ENCODE peak calls at places on chromosomes 11 and 22, in seven cellular contexts. J is lower leg skin, C is endodermal cell, F is nephron progenitor cell, H is GM12865, V is lung, L is endothelial cell. O is an unnamed sample.

GRCh38 chr22:39463931-39464390 is 7.1 kb downstream of the MGAT3 start:
- DNase-seq in J (no peak), C (no peak), F (no peak), H (no peak), V (peak), L (no peak), O (no peak)

GRCh38 chr22:28111501-28111900 is 192.4 kb upstream of the PITPNB start:
- DNase-seq in J (no peak), C (no peak), F (no peak), H (no peak), V (no peak), L (no peak), O (no peak)

GRCh38 chr22:39543095-39543494 is 10.5 kb upstream of the RPS19BP1 start:
- DNase-seq in J (no peak), C (peak), F (peak), H (peak), V (no peak), L (peak), O (peak)

GRCh38 chr11:120061761-120062560 is 76.0 kb downstream of the TRIM29 start:
- DNase-seq in J (no peak), C (peak), F (peak), H (no peak), V (no peak), L (no peak), O (peak)

GRCh38 chr11:108886608-108887007 is 221.7 kb downstream of the DDX10 start:
- DNase-seq in J (no peak), C (no peak), F (no peak), H (no peak), V (no peak), L (no peak), O (no peak)

GRCh38 chr22:38177926-38178604 is 3.6 kb downstream of the PLA2G6 start:
- DNase-seq in J (peak), C (peak), F (no peak), H (peak), V (no peak), L (no peak), O (no peak)

GRCh38 chr11:127000991-127001390 is 421 bp upstream of the KIRREL3 start:
- DNase-seq in J (no peak), C (peak), F (peak), H (no peak), V (no peak), L (peak), O (no peak)

GRCh38 chr22:42313804-42314581 is 43.5 kb upstream of the TCF20 start:
- DNase-seq in J (no peak), C (peak), F (peak), H (peak), V (no peak), L (peak), O (peak)

GRCh38 chr22:48244388-48245118 is 1482.1 kb downstream of the TBC1D22A start:
- DNase-seq in J (no peak), C (peak), F (no peak), H (no peak), V (no peak), L (no peak), O (no peak)

GRCh38 chr11:119155733-119156492 is 7.1 kb downstream of the ABCG4 start:
- DNase-seq in J (no peak), C (peak), F (peak), H (peak), V (no peak), L (peak), O (no peak)

GRCh38 chr11:12845739-12846358 is 163.3 kb upstream of the RASSF10 start:
- DNase-seq in J (no peak), C (peak), F (peak), H (no peak), V (no peak), L (no peak), O (peak)

GRCh38 chr22:24029304-24029703 is 18.2 kb downstream of the CABIN1 start:
- DNase-seq in J (no peak), C (peak), F (no peak), H (no peak), V (no peak), L (no peak), O (no peak)

GRCh38 chr11:43582024-43582836 is 98.3 kb upstream of the HSD17B12 start:
- DNase-seq in J (no peak), C (peak), F (peak), H (no peak), V (no peak), L (no peak), O (no peak)

GRCh38 chr11:13000721-13001120 is 8.4 kb upstream of the RASSF10 start:
- DNase-seq in J (no peak), C (no peak), F (no peak), H (no peak), V (no peak), L (no peak), O (no peak)

GRCh38 chr22:41327124-41327523 is 25.8 kb downstream of the ZC3H7B start:
- DNase-seq in J (no peak), C (no peak), F (no peak), H (no peak), V (no peak), L (no peak), O (no peak)

GRCh38 chr22:38474003-38474607 is 6.2 kb downstream of the KDELR3 start:
- DNase-seq in J (no peak), C (peak), F (no peak), H (no peak), V (no peak), L (no peak), O (no peak)

GRCh38 chr11:62054484-62055121 is 69.2 kb upstream of the INCENP start:
- DNase-seq in J (no peak), C (peak), F (no peak), H (peak), V (peak), L (no peak), O (no peak)

GRCh38 chr11:70067591-70068341 is 10.4 kb upstream of the ANO1 start:
- DNase-seq in J (no peak), C (peak), F (no peak), H (no peak), V (peak), L (peak), O (peak)

GRCh38 chr22:37501176-37501609 is 15.0 kb upstream of the MFNG start:
- DNase-seq in J (no peak), C (no peak), F (no peak), H (no peak), V (no peak), L (no peak), O (no peak)

GRCh38 chr11:77151804-77152513 is 23.9 kb downstream of the MYO7A start:
- DNase-seq in J (no peak), C (no peak), F (no peak), H (no peak), V (no peak), L (no peak), O (no peak)

GRCh38 chr22:50012201-50013181 is at the start of gene IL17REL:
- DNase-seq in J (no peak), C (peak), F (peak), H (no peak), V (no peak), L (peak), O (no peak)

GRCh38 chr11:69535928-69536327 is 54.5 kb downstream of the LINC01488 start:
- DNase-seq in J (no peak), C (peak), F (no peak), H (no peak), V (no peak), L (no peak), O (no peak)

GRCh38 chr11:88629496-88629895 is 292.0 kb upstream of the CTSC start:
- DNase-seq in J (no peak), C (no peak), F (no peak), H (no peak), V (no peak), L (no peak), O (no peak)

GRCh38 chr11:64611961-64612646 is 21.1 kb downstream of the SLC22A12 start:
- DNase-seq in J (no peak), C (no peak), F (no peak), H (no peak), V (no peak), L (no peak), O (no peak)

GRCh38 chr11:74570266-74571061 is 21.9 kb upstream of the POLD3 start:
- DNase-seq in J (peak), C (peak), F (peak), H (peak), V (no peak), L (peak), O (peak)

GRCh38 chr11:63769044-63769718 is 606 bp upstream of the ZFTA start:
- DNase-seq in J (no peak), C (peak), F (peak), H (peak), V (no peak), L (peak), O (peak)

GRCh38 chr11:115317428-115318185 is 186.6 kb downstream of the CADM1 start:
- DNase-seq in J (no peak), C (no peak), F (no peak), H (no peak), V (no peak), L (no peak), O (no peak)

GRCh38 chr11:117387992-117388765 is 60.5 kb downstream of the CEP164 start:
- DNase-seq in J (no peak), C (no peak), F (no peak), H (no peak), V (no peak), L (no peak), O (no peak)

GRCh38 chr11:62911137-62912130 is 9.7 kb downstream of the CHRM1 start:
- DNase-seq in J (no peak), C (no peak), F (no peak), H (no peak), V (no peak), L (no peak), O (no peak)

GRCh38 chr11:4727171-4727570 is 22.6 kb downstream of the MMP26 start:
- DNase-seq in J (no peak), C (no peak), F (no peak), H (no peak), V (no peak), L (no peak), O (no peak)

GRCh38 chr11:79931692-79932091 is 490.9 kb upstream of the TENM4 start:
- DNase-seq in J (no peak), C (no peak), F (no peak), H (no peak), V (no peak), L (no peak), O (no peak)

GRCh38 chr11:58493676-58494075 is 14.2 kb downstream of the OR5B21 start:
- DNase-seq in J (no peak), C (no peak), F (no peak), H (no peak), V (no peak), L (no peak), O (no peak)

GRCh38 chr22:18987765-18988164 is 51.7 kb upstream of the PRODH start:
- DNase-seq in J (no peak), C (peak), F (peak), H (peak), V (no peak), L (peak), O (no peak)
- TF ChIP-seq CTCF in J (no peak), C (peak), F (peak), H (peak), V (no peak), L (peak), O (peak)

DNA sequence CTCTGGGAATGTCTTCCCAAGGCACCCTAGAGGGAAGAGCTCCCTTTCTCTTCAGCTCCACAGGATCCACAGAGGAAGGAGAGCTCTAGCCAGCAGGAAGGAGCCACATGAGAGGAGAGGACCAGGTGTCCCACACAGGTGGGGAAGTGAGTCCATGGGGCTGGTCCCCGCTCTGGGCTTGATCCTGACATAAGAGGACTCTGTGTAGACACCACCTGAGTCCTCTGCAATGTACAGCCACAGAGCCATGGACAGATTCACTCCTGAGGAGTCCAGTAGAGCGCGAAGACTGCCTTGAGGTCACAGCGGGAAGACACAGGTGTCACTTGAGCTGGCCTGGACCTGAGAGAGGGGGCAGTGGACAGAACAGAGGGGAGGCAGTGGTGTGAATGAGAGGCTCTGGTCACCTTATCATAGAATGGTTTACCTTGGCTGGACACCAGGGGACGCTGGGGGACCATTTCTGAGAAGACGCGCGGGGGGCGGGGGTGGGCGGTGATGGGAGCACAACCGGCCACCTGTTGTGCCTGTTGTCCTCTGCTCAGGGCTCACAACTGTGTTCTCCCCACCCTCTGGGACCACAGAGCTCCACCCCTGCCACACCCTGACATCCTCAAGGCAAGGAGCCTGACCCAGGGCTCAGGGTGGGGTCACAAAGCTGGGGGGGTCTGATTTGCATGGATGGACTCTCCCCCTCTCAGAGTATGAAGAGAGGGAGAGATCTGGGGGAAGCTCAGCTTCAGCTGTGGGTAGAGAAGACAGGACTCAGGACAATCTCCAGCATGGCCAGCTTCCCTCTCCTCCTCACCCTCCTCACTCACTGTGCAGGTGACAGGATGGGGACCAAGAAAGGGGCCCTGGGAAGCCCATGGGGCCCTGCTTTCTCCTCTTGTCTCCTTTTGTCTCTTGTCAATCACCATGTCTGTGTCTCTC is 128.2 kb downstream of the ZNF280B start:
- DNase-seq in J (no peak), C (peak), F (peak), H (peak), V (no peak), L (peak), O (no peak)
- TF ChIP-seq CTCF in J (no peak), C (peak), F (peak), H (peak), V (no peak), L (no peak), O (peak)

DNA sequence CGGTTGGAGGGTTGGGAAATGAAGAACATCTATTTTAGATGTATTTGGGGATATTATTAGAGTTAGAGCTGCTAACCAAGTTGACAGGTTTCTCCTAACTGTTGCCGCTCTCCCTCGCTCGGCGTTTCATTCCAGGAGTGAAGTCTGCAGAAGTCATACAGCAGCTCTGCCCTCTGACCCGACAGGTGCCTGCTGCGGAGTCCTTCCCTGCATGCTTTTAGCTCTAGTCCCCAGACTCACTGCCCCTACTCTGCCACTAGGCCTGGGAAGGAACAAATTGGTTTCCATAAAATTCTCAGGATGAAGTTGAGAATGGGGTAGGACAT is 124.9 kb downstream of the DBX1 start:
- DNase-seq in J (no peak), C (no peak), F (no peak), H (no peak), V (no peak), L (no peak), O (no peak)
- TF ChIP-seq CTCF in J (no peak), C (no peak), F (no peak), H (no peak), V (no peak), L (no peak), O (no peak)

DNA sequence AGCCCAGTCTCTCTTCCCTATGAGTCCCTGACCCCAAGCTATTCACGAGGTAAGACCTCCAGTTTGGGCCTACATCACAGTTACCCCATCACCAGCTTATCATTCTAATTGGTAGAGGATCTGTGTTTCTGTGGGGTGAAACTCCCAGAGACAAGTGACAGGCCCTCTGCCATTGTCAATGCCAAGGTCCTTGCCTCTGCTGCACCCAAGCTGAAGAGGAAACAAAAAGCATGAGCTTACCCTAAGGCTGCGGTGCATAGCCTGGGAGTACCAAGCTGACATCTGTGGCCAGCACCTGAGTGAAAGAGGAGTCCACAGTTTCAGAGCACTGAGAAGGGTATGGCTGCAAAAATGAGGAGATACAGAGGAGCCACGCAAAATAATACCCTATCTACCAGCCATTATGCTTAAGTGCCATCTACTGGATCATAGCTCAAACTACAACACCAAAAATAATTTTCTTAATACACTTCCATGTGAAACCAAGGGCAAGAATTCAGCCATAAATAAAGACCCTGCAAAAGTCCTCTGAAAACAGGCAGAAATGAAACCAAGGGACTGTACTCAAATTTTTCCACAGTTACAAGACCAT is 62.3 kb upstream of the ANO5 start:
- DNase-seq in J (no peak), C (no peak), F (no peak), H (no peak), V (no peak), L (no peak), O (no peak)
- TF ChIP-seq CTCF in J (no peak), C (peak), F (peak), H (peak), V (no peak), L (peak), O (peak)

GRCh38 chr11:94767292-94767690 is 865 bp upstream of the AMOTL1 start:
- DNase-seq in J (no peak), C (peak), F (no peak), H (no peak), V (no peak), L (no peak), O (no peak)

GRCh38 chr11:94766656-94767291 is 1.4 kb upstream of the AMOTL1 start:
- DNase-seq in J (no peak), C (peak), F (no peak), H (no peak), V (no peak), L (no peak), O (no peak)

GRCh38 chr11:94768602-94769511 is 701 bp downstream of the AMOTL1 start:
- DNase-seq in J (no peak), C (peak), F (peak), H (no peak), V (peak), L (peak), O (peak)

GRCh38 chr11:94769897-94770296 is 1.7 kb downstream of the AMOTL1 start:
- DNase-seq in J (no peak), C (no peak), F (no peak), H (no peak), V (no peak), L (no peak), O (no peak)

GRCh38 chr11:94767701-94768601 is at the start of gene AMOTL1:
- DNase-seq in J (peak), C (peak), F (peak), H (no peak), V (peak), L (peak), O (peak)
- TF ChIP-seq CTCF in J (no peak), C (peak), F (no peak), H (no peak), V (no peak), L (no peak), O (no peak)

DNA sequence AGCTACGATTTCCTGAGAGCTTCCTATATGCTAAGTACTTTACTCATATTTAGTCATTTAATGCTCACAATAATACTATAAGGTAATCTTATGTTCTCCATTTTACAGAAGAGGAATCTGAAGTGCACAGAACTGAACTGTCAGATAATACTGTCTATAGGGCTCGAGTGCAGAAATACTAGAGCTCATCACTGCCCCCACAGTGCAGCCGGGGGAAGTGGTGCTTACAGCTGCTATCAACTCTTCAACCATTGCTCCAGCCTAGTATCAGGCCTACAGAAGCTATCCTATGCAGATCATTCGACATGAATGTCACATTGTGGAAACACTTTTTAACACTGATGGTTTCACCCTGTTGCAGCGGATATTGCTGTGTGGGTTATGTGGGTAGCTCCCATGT is 929.9 kb downstream of the NTM start:
- DNase-seq in J (no peak), C (peak), F (peak), H (peak), V (no peak), L (peak), O (no peak)
- TF ChIP-seq CTCF in J (no peak), C (peak), F (peak), H (peak), V (no peak), L (no peak), O (peak)

DNA sequence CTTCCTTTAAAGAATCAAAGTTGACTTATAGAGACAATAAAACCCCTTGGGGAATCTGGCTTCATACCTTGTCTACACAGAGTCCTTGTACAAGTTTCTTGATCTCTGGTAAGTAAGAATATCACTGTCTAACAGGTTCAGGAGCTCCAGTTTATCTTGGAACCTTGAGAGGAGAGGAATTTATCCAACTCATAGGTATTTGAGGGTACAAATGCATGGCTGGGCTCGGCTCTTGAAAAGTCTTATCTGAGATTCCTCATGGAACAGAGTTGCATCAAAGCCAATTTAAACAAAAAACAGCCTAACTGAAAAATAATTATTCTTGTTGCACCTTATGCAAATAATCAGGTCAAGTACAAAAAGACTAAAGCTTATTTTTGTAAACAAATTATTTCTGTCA is 33.4 kb downstream of the CARD18 start:
- DNase-seq in J (no peak), C (no peak), F (no peak), H (no peak), V (no peak), L (no peak), O (no peak)
- TF ChIP-seq CTCF in J (no peak), C (no peak), F (no peak), H (no peak), V (no peak), L (no peak), O (no peak)

GRCh38 chr11:65726660-65727059 is 6.1 kb upstream of the RNASEH2C start:
- DNase-seq in J (no peak), C (no peak), F (no peak), H (no peak), V (no peak), L (no peak), O (no peak)
- TF ChIP-seq CTCF in J (no peak), C (peak), F (no peak), H (peak), V (no peak), L (no peak), O (no peak)

O was measured in neural crest cell.